ENCODE peak calls at places on chromosomes 5 and 9, in nine cellular contexts. U, Y, I, G, M, D, B, H and X are unnamed samples.

GRCh38 chr9:127897194-127897692 is 2.2 kb downstream of the ST6GALNAC6 start:
- DNase-seq in U (peak; percentile 94), Y (no peak), I (peak; percentile 77), G (peak; percentile 94), M (peak; percentile 95), D (peak; percentile 91), B (peak; percentile 46), H (peak; percentile 87), X (peak; percentile 83)

GRCh38 chr5:79349047-79349446 is 113.1 kb downstream of the JMY start:
- DNase-seq in U (no peak), Y (no peak), I (no peak), G (no peak), M (no peak), D (no peak), B (no peak), H (no peak), X (no peak)

GRCh38 chr9:126531591-126531990 is 82.1 kb upstream of the LMX1B start:
- DNase-seq in U (no peak), Y (no peak), I (no peak), G (no peak), M (no peak), D (no peak), B (no peak), H (no peak), X (peak; percentile 21)

GRCh38 chr5:135631356-135631755 is 52.6 kb upstream of the CXCL14 start:
- DNase-seq in U (no peak), Y (no peak), I (no peak), G (no peak), M (no peak), D (no peak), B (no peak), H (no peak), X (no peak)

GRCh38 chr9:93094294-93095204 is 1.5 kb upstream of the CARD19 start:
- DNase-seq in U (peak; percentile 83), Y (no peak), I (peak; percentile 58), G (no peak), M (peak; percentile 81), D (no peak), B (peak; percentile 80), H (peak; percentile 70), X (peak; percentile 74)

GRCh38 chr5:107796797-107797196 is 126.1 kb upstream of the EFNA5 start:
- DNase-seq in U (no peak), Y (no peak), I (no peak), G (no peak), M (no peak), D (no peak), B (no peak), H (no peak), X (no peak)

GRCh38 chr9:97109194-97109811 is 70.4 kb upstream of the CTSV start:
- DNase-seq in U (no peak), Y (no peak), I (peak; percentile 31), G (no peak), M (no peak), D (peak; percentile 65), B (no peak), H (peak; percentile 30), X (no peak)

GRCh38 chr9:82565188-82565966 is 497.6 kb downstream of the RASEF start:
- DNase-seq in U (no peak), Y (no peak), I (no peak), G (no peak), M (no peak), D (no peak), B (no peak), H (peak; percentile 11), X (no peak)

GRCh38 chr9:113957778-113958430 is 81.8 kb downstream of the ZNF618 start:
- DNase-seq in U (no peak), Y (no peak), I (no peak), G (peak; percentile 52), M (no peak), D (peak; percentile 80), B (no peak), H (no peak), X (no peak)

GRCh38 chr5:101431201-101431600 is 528.1 kb upstream of the ST8SIA4 start:
- DNase-seq in U (no peak), Y (no peak), I (no peak), G (no peak), M (no peak), D (no peak), B (no peak), H (no peak), X (no peak)

GRCh38 chr9:125372441-125373226 is 111.0 kb downstream of the GAPVD1 start:
- DNase-seq in U (no peak), Y (no peak), I (no peak), G (no peak), M (no peak), D (no peak), B (no peak), H (no peak), X (no peak)

GRCh38 chr5:80061005-80061404 is 25.9 kb downstream of the THBS4 start:
- DNase-seq in U (no peak), Y (no peak), I (no peak), G (no peak), M (no peak), D (no peak), B (no peak), H (no peak), X (no peak)

GRCh38 chr5:34574976-34575467 is 81.1 kb upstream of the RAI14 start:
- DNase-seq in U (no peak), Y (no peak), I (no peak), G (no peak), M (no peak), D (no peak), B (no peak), H (no peak), X (no peak)

GRCh38 chr9:26856413-26857032 is 36.1 kb downstream of the CAAP1 start:
- DNase-seq in U (no peak), Y (no peak), I (no peak), G (no peak), M (no peak), D (peak; percentile 61), B (no peak), H (no peak), X (no peak)

GRCh38 chr9:37650873-37651768 is at the start of gene FRMPD1:
- DNase-seq in U (peak; percentile 80), Y (peak; percentile 65), I (peak; percentile 74), G (no peak), M (peak; percentile 26), D (peak; percentile 90), B (peak; percentile 19), H (peak; percentile 14), X (peak; percentile 78)

GRCh38 chr5:38878391-38879090 is 32.7 kb downstream of the OSMR start:
- DNase-seq in U (no peak), Y (no peak), I (no peak), G (no peak), M (no peak), D (no peak), B (no peak), H (no peak), X (no peak)

GRCh38 chr5:1952456-1953099 is 69.9 kb upstream of the IRX4 start:
- DNase-seq in U (no peak), Y (no peak), I (no peak), G (no peak), M (no peak), D (no peak), B (no peak), H (no peak), X (no peak)

GRCh38 chr9:121599186-121599871 is 52.1 kb upstream of the DAB2IP start:
- DNase-seq in U (peak; percentile 93), Y (no peak), I (peak; percentile 74), G (peak; percentile 84), M (peak; percentile 79), D (peak; percentile 89), B (no peak), H (peak; percentile 78), X (peak; percentile 93)

GRCh38 chr9:94805585-94805984 is 79.1 kb downstream of the AOPEP start:
- DNase-seq in U (no peak), Y (no peak), I (no peak), G (no peak), M (no peak), D (peak; percentile 66), B (no peak), H (no peak), X (no peak)

GRCh38 chr9:21813575-21814473 is 11.4 kb downstream of the MTAP start:
- DNase-seq in U (peak; percentile 57), Y (peak; percentile 68), I (peak; percentile 76), G (no peak), M (peak; percentile 42), D (peak; percentile 91), B (peak; percentile 56), H (peak; percentile 81), X (peak; percentile 54)

GRCh38 chr5:178527458-178528307 is 62.5 kb downstream of the COL23A1 start:
- DNase-seq in U (peak; percentile 86), Y (no peak), I (no peak), G (no peak), M (no peak), D (no peak), B (no peak), H (peak; percentile 45), X (no peak)
- TF ChIP-seq CTCF in U (no peak), Y (no peak), I (no peak), G (no peak), M (no peak), D (no peak), B (no peak), H (no peak), X (no peak)

DNA sequence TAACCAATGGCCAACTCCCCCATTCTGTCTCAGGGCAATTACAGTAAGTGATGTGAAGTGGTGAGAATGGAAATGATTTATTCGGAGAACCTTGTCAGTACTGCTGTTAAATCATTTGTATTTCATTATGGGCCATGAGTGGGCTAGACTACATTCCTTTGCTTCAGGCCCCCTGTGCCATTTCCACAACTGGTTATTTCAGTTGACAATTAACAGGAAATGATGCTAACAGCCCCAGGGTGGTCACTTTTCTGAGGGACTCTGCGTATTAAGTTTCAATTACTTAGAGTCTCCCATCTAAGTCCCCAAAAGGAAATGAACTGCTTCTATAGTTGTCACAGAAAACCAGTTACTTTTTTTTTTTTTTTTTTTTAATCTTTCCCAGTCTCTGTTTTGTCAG is 653.7 kb downstream of the CCDC171 start:
- DNase-seq in U (no peak), Y (no peak), I (no peak), G (no peak), M (no peak), D (no peak), B (no peak), H (no peak), X (no peak)
- H3K27ac ChIP-seq in U (no peak overlapping the region), Y (no peak overlapping the region), I (no peak overlapping the region), G (no peak overlapping the region), M (no peak overlapping the region), D (no peak overlapping the region), B (no peak overlapping the region), H (no peak overlapping the region), X (no peak overlapping the region)

GRCh38 chr9:3181049-3181953 is 337.4 kb upstream of the PUM3 start:
- DNase-seq in U (peak; percentile 55), Y (no peak), I (peak; percentile 18), G (no peak), M (peak; percentile 16), D (peak; percentile 75), B (no peak), H (no peak), X (peak; percentile 51)
- TF ChIP-seq CTCF in U (peak; percentile 14), Y (no peak), I (no peak), G (no peak), M (no peak), D (peak; percentile 58), B (no peak), H (peak; percentile 33), X (no peak)

DNA sequence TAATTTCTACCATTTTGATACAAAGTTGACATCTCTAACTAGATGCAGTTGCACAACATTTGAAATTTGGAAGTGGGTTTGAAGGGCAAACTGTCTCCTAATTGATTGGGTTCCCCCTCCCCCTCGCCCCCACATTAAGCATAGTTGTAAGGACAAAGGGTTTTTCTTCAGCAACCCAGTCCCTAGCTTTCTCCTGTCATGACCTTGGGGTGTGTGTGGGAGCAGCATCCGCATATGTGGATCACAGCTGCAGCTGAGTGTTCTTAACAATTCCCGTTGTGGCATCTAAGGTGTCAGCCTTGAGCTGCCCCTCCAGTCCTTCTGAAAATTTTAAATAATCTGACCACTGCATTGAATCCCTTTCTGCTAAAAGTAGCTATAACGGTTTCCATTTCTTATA is 141.3 kb upstream of the CDH10 start:
- DNase-seq in U (no peak), Y (no peak), I (no peak), G (no peak), M (no peak), D (no peak), B (no peak), H (no peak), X (no peak)
- H3K27ac ChIP-seq in U (no peak overlapping the region), Y (no peak overlapping the region), I (no peak overlapping the region), G (no peak overlapping the region), M (no peak overlapping the region), D (no peak overlapping the region), B (no peak overlapping the region), H (no peak overlapping the region), X (no peak overlapping the region)